ENCODE peak calls at places on chromosomes 7 and 10, in six cellular contexts. Z is activated T-cell treated with anti-CD3 and anti-CD28 coated beads, Interleukin-2, amount 50 U/mL, for 4 hours; J is glutamatergic neuron; M is amniotic epithelial cell; Q is vagina; N is activated naive CD8-positive, alpha-beta T cell treated with anti-CD3 and anti-CD28 coated beads, Interleukin-2, amount 50 U/mL, for 16 hours. B is an unnamed sample.

GRCh38 chr10:62046522-62047239 is 145.2 kb downstream of the ARID5B start:
- DNase-seq in N (no peak), J (no peak), M (peak), Q (no peak), Z (no peak), B (peak)

GRCh38 chr10:26488344-26488743 is 50.2 kb downstream of the APBB1IP start:
- DNase-seq in Q (no peak), M (peak), N (no peak), J (no peak), Z (peak), B (no peak)

GRCh38 chr7:117205856-117206255 is 117.0 kb downstream of the WNT2 start:
- DNase-seq in Z (no peak), Q (no peak), N (no peak), M (no peak), J (no peak), B (no peak)

GRCh38 chr10:43361532-43362190 is 9.8 kb upstream of the FXYD4 start:
- DNase-seq in Q (no peak), J (no peak), Z (peak), M (no peak), N (no peak), B (no peak)

GRCh38 chr7:147809785-147810184 is 780.8 kb upstream of the C7orf33 start:
- DNase-seq in Q (no peak), M (no peak), N (no peak), J (no peak), Z (no peak), B (no peak)

GRCh38 chr7:30188806-30189205 is 54.0 kb downstream of the MTURN start:
- DNase-seq in Z (no peak), N (no peak), Q (no peak), M (no peak), J (peak), B (no peak)

GRCh38 chr7:137667633-137668387 is 179.0 kb downstream of the DGKI start:
- DNase-seq in M (peak), Q (no peak), N (no peak), J (no peak), Z (no peak), B (peak)

GRCh38 chr7:156752371-156753297 is 112.1 kb downstream of the RNF32 start:
- DNase-seq in Q (no peak), N (no peak), M (no peak), Z (no peak), J (no peak), B (peak)

GRCh38 chr10:47036771-47037170 is 125.5 kb downstream of the PTPN20 start:
- DNase-seq in J (no peak), M (no peak), Q (no peak), N (no peak), Z (no peak), B (no peak)

GRCh38 chr10:112375721-112376577 is 2.0 kb downstream of the ACSL5 start:
- DNase-seq in Q (no peak), N (no peak), J (no peak), Z (peak), M (no peak), B (peak)

GRCh38 chr7:75993689-75994387 is 557 bp downstream of the TMEM120A start:
- DNase-seq in M (peak), N (no peak), Z (no peak), Q (no peak), J (peak), B (peak)

GRCh38 chr10:103192089-103192450 is 1.0 kb downstream of the NT5C2 start:
- DNase-seq in J (no peak), Z (no peak), Q (no peak), N (no peak), M (no peak), B (peak)

GRCh38 chr10:98125940-98126631 is 8.4 kb upstream of the R3HCC1L start:
- DNase-seq in Q (no peak), J (no peak), N (no peak), M (peak), Z (no peak), B (no peak)

GRCh38 chr7:50502001-50502684 is 52.0 kb upstream of the FIGNL1 start:
- DNase-seq in Q (no peak), J (no peak), Z (no peak), N (no peak), M (peak), B (peak)

GRCh38 chr10:46547331-46547880 is 9.1 kb downstream of the GPRIN2 start:
- DNase-seq in Z (no peak), Q (no peak), J (no peak), M (no peak), N (no peak), B (no peak)

GRCh38 chr10:83089335-83089734 is 1050.0 kb upstream of the GHITM start:
- DNase-seq in J (no peak), Q (no peak), Z (no peak), M (no peak), N (no peak), B (no peak)

GRCh38 chr10:84493951-84494848 is 165.8 kb downstream of the CCSER2 start:
- DNase-seq in Z (no peak), J (no peak), M (peak), Q (no peak), N (no peak), B (peak)

GRCh38 chr10:118966131-118967125 is 63.1 kb upstream of the NANOS1 start:
- DNase-seq in J (no peak), M (no peak), N (no peak), Z (no peak), Q (no peak), B (no peak)

GRCh38 chr7:30660331-30661255 is 21.7 kb downstream of the CRHR2 start:
- DNase-seq in Z (no peak), J (no peak), M (no peak), Q (no peak), N (no peak), B (no peak)

GRCh38 chr10:89275383-89275782 is 23.8 kb upstream of the LIPA start:
- DNase-seq in J (no peak), M (peak), Z (no peak), N (no peak), Q (no peak), B (no peak)

GRCh38 chr10:76786673-76787072 is 850.9 kb downstream of the KCNMA1 start:
- DNase-seq in J (no peak), M (no peak), Q (no peak), Z (no peak), N (no peak), B (no peak)

GRCh38 chr7:112550468-112551060 is 69.8 kb downstream of the LSMEM1 start:
- DNase-seq in N (no peak), Z (no peak), Q (no peak), M (peak), J (no peak), B (peak)

GRCh38 chr10:4073912-4074311 is 288.9 kb upstream of the KLF6 start:
- DNase-seq in M (peak), N (no peak), J (no peak), Z (no peak), Q (no peak), B (peak)

GRCh38 chr7:131538791-131539179 is 17.6 kb downstream of the PODXL start:
- DNase-seq in Q (no peak), M (no peak), Z (no peak), J (no peak), N (no peak), B (no peak)

GRCh38 chr10:92811986-92812385 is 36.3 kb upstream of the EXOC6 start:
- DNase-seq in Z (no peak), J (no peak), M (no peak), Q (no peak), N (no peak), B (no peak)

GRCh38 chr7:70132802-70133201 is 534.5 kb downstream of the AUTS2 start:
- DNase-seq in N (no peak), M (no peak), J (no peak), Q (no peak), Z (no peak), B (no peak)

GRCh38 chr10:62224606-62225005 is 44.0 kb downstream of the RTKN2 start:
- DNase-seq in J (no peak), Z (no peak), M (peak), Q (no peak), N (no peak), B (peak)

GRCh38 chr7:43906327-43907010 is at the start of gene URGCP:
- DNase-seq in Q (no peak), N (no peak), J (peak), M (peak), Z (peak), B (peak)

GRCh38 chr10:128000660-128001059 is 93.8 kb downstream of the PTPRE start:
- DNase-seq in M (peak), Z (no peak), N (no peak), J (no peak), Q (no peak), B (peak)

GRCh38 chr10:100341953-100342626 is 4.9 kb upstream of the SCD start:
- DNase-seq in N (no peak), Z (peak), M (peak), Q (no peak), J (peak), B (peak)

GRCh38 chr10:1449806-1450205 is 287.5 kb downstream of the ADARB2 start:
- DNase-seq in N (no peak), M (no peak), Q (no peak), Z (no peak), J (no peak), B (no peak)

GRCh38 chr10:3090914-3091313 is 23.6 kb downstream of the PFKP start:
- DNase-seq in Q (no peak), Z (no peak), N (no peak), J (no peak), M (peak), B (peak)

GRCh38 chr7:106895246-106895864 is 30.3 kb downstream of the PIK3CG start:
- DNase-seq in M (no peak), N (no peak), Q (no peak), J (no peak), Z (no peak), B (no peak)

GRCh38 chr10:77247076-77247561 is 390.5 kb downstream of the KCNMA1 start:
- DNase-seq in N (no peak), Z (no peak), J (no peak), Q (no peak), M (peak), B (peak)

GRCh38 chr10:4865945-4866661 is 40.1 kb downstream of the AKR1E2 start:
- DNase-seq in M (no peak), Z (no peak), N (no peak), J (no peak), Q (no peak), B (peak)

GRCh38 chr10:61633665-61634064 is 29.1 kb upstream of the CABCOCO1 start:
- DNase-seq in M (peak), Z (no peak), N (no peak), J (no peak), Q (no peak), B (peak)

GRCh38 chr7:33836797-33837355 is 68.5 kb upstream of the BMPER start:
- DNase-seq in J (no peak), M (peak), Q (no peak), Z (no peak), N (no peak), B (no peak)

GRCh38 chr7:21167942-21168341 is 259.9 kb upstream of the SP4 start:
- DNase-seq in N (no peak), Q (no peak), M (no peak), Z (no peak), J (no peak), B (no peak)

B was measured in fibroblast of villous mesenchyme.